ENCODE peak calls at places on chromosomes 7 and 10, in ten cellular contexts. C is HT1080; J is left ventricle myocardium inferior; Z is CD8-positive, alpha-beta T cell; P is LoVo; N is activated T-cell treated with anti-CD3 and anti-CD28 coated beads, Interleukin-2, amount 50 U/mL, for 1 hour; U is mucosa of gallbladder; D is NCI-H1092; M is iPS DF 19.7; A is foreskin keratinocyte. G is an unnamed sample.

GRCh38 chr7:108457871-108458270 is 1.6 kb upstream of the NRCAM start:
- DNase-seq in A (no peak), U (no peak), P (no peak), C (no peak), J (no peak), N (no peak), Z (no peak), D (no peak), M (no peak), G (no peak)

GRCh38 chr7:142813262-142813661 is 41.6 kb upstream of the EPHB6 start:
- DNase-seq in Z (no peak), A (peak; percentile 80), M (peak; percentile 88), P (peak; percentile 64), D (no peak), U (no peak), N (peak; percentile 36), J (no peak), C (peak; percentile 91), G (no peak)

GRCh38 chr10:22681783-22682183 is 32.6 kb downstream of the PIP4K2A start:
- DNase-seq in D (no peak), Z (no peak), N (no peak), P (peak; percentile 30), U (peak; percentile 47), A (peak; percentile 70), J (no peak), C (peak; percentile 82), M (no peak), G (peak; percentile 54)

GRCh38 chr10:84510121-84510520 is 181.7 kb downstream of the CCSER2 start:
- DNase-seq in M (no peak), Z (no peak), P (no peak), U (no peak), N (no peak), J (no peak), C (peak; percentile 36), D (no peak), A (peak; percentile 64), G (no peak)

GRCh38 chr7:73742753-73743641 is 4.4 kb upstream of the ABHD11 start:
- DNase-seq in M (peak; percentile 89), A (peak; percentile 18), D (peak; percentile 96), P (peak; percentile 97), C (no peak), J (no peak), U (peak; percentile 95), Z (no peak), N (no peak), G (no peak)

GRCh38 chr7:2517004-2517403 is 2.6 kb upstream of the LFNG start:
- DNase-seq in Z (no peak), A (peak; percentile 68), D (no peak), J (no peak), U (no peak), M (no peak), P (no peak), N (no peak), C (peak; percentile 94), G (no peak)

GRCh38 chr10:88232029-88232895 is 350.9 kb downstream of the RNLS start:
- DNase-seq in N (no peak), C (peak; percentile 34), M (no peak), D (no peak), A (no peak), U (peak; percentile 43), J (peak; percentile 89), Z (no peak), P (no peak), G (no peak)

GRCh38 chr10:112229901-112230300 is 46.3 kb upstream of the GPAM start:
- DNase-seq in M (no peak), N (no peak), C (peak; percentile 15), A (no peak), J (no peak), P (no peak), U (no peak), D (no peak), Z (no peak), G (no peak)

GRCh38 chr10:86400705-86401587 is 34.4 kb upstream of the GRID1 start:
- DNase-seq in C (no peak), J (peak; percentile 40), P (peak; percentile 24), D (peak; percentile 10), M (no peak), N (peak; percentile 76), U (peak; percentile 56), A (no peak), Z (peak; percentile 49), G (no peak)

G was measured in MV-4-11.